ENCODE peak calls at places on chromosomes 3 and 15, in ten cellular contexts. G is activated T-helper 1 cell treated with anti-CD3 and anti-CD28 coated beads, Interleukin-2, amount 50 U/mL, for 16 hours; W is uterus; F is HS-5; I is activated CD4-positive, alpha-beta T cell treated with anti-CD3 and anti-CD28 coated beads, Interleukin-2, amount 50 U/mL, for 24 hours; T is T-helper 1 cell; X is neuronal stem cell; N is mesenteric fat pad; Y is bronchial epithelial cell; E is left cardiac atrium. Z is an unnamed sample.

GRCh38 chr3:49882182-49882581 is 12.5 kb upstream of the CAMKV start:
- DNase-seq in G (no peak), W (no peak), F (no peak), I (no peak), T (no peak), X (no peak), N (no peak), Y (no peak), E (no peak), Z (no peak)

GRCh38 chr3:122560680-122561079 is 3.4 kb downstream of the PARP9 start:
- DNase-seq in G (no peak), W (no peak), F (peak; percentile 32), I (peak; percentile 68), T (peak; percentile 75), X (no peak), N (no peak), Y (peak; percentile 72), E (no peak), Z (peak; percentile 28)

GRCh38 chr3:51967384-51968174 is at the start of gene PCBP4:
- DNase-seq in G (no peak), W (peak; percentile 74), F (no peak), I (no peak), T (no peak), X (no peak), N (no peak), Y (no peak), E (peak; percentile 83), Z (no peak)

GRCh38 chr15:57924536-57924935 is 141.0 kb downstream of the ALDH1A2 start:
- DNase-seq in G (no peak), W (no peak), F (no peak), I (no peak), T (no peak), X (no peak), N (no peak), Y (no peak), E (no peak), Z (no peak)

GRCh38 chr15:45855210-45855906 is 220.5 kb downstream of the SQOR start:
- DNase-seq in G (no peak), W (no peak), F (no peak), I (no peak), T (no peak), X (no peak), N (no peak), Y (no peak), E (no peak), Z (no peak)

GRCh38 chr3:13823692-13824091 is 56.2 kb downstream of the WNT7A start:
- DNase-seq in G (no peak), W (no peak), F (no peak), I (no peak), T (no peak), X (no peak), N (no peak), Y (no peak), E (no peak), Z (no peak)

GRCh38 chr3:124599779-124600693 is 130.2 kb upstream of the UMPS start:
- DNase-seq in G (no peak), W (no peak), F (peak; percentile 16), I (no peak), T (no peak), X (no peak), N (no peak), Y (peak; percentile 66), E (no peak), Z (no peak)

GRCh38 chr3:61832375-61833229 is 271.2 kb downstream of the PTPRG start:
- DNase-seq in G (no peak), W (no peak), F (no peak), I (no peak), T (no peak), X (no peak), N (no peak), Y (no peak), E (no peak), Z (no peak)

GRCh38 chr3:107643038-107643883 is 120.5 kb downstream of the BBX start:
- DNase-seq in G (no peak), W (no peak), F (no peak), I (no peak), T (no peak), X (no peak), N (no peak), Y (peak; percentile 26), E (no peak), Z (no peak)

GRCh38 chr15:100768501-100768931 is 111.1 kb upstream of the ALDH1A3 start:
- DNase-seq in G (no peak), W (no peak), F (no peak), I (no peak), T (no peak), X (no peak), N (no peak), Y (no peak), E (no peak), Z (no peak)

GRCh38 chr3:9673082-9673481 is 23.8 kb downstream of the MTMR14 start:
- DNase-seq in G (no peak), W (no peak), F (no peak), I (no peak), T (no peak), X (no peak), N (no peak), Y (no peak), E (no peak), Z (no peak)

GRCh38 chr15:80891006-80891405 is 98.6 kb downstream of the MESD start:
- DNase-seq in G (no peak), W (no peak), F (no peak), I (no peak), T (no peak), X (no peak), N (no peak), Y (no peak), E (no peak), Z (no peak)

GRCh38 chr3:40620151-40620550 is 95.4 kb downstream of the ZNF621 start:
- DNase-seq in G (no peak), W (no peak), F (peak; percentile 5), I (no peak), T (no peak), X (no peak), N (no peak), Y (peak; percentile 76), E (no peak), Z (no peak)

GRCh38 chr3:52341123-52341522 is 25.0 kb downstream of the DNAH1 start:
- DNase-seq in G (no peak), W (no peak), F (no peak), I (no peak), T (no peak), X (no peak), N (no peak), Y (no peak), E (no peak), Z (no peak)

GRCh38 chr15:35533130-35534110 is 12.5 kb downstream of the DPH6 start:
- DNase-seq in G (no peak), W (no peak), F (peak; percentile 61), I (no peak), T (no peak), X (no peak), N (no peak), Y (peak; percentile 29), E (no peak), Z (no peak)

GRCh38 chr3:185176756-185177359 is 24.0 kb upstream of the C3orf70 start:
- DNase-seq in G (no peak), W (peak; percentile 16), F (no peak), I (no peak), T (no peak), X (peak; percentile 43), N (no peak), Y (peak; percentile 27), E (peak; percentile 28), Z (no peak)

GRCh38 chr3:170740285-170740684 is 129.7 kb downstream of the RPL22L1 start:
- DNase-seq in G (no peak), W (no peak), F (no peak), I (no peak), T (no peak), X (no peak), N (no peak), Y (no peak), E (no peak), Z (no peak)

GRCh38 chr3:54660599-54661210 is 267.2 kb downstream of the LRTM1 start:
- DNase-seq in G (no peak), W (peak; percentile 68), F (no peak), I (no peak), T (no peak), X (no peak), N (no peak), Y (no peak), E (peak; percentile 36), Z (no peak)

GRCh38 chr3:179098388-179099077 is 26.9 kb upstream of the ZMAT3 start:
- DNase-seq in G (no peak), W (no peak), F (no peak), I (no peak), T (no peak), X (no peak), N (no peak), Y (peak; percentile 58), E (no peak), Z (no peak)

GRCh38 chr3:31962801-31963205 is 18.3 kb downstream of the OSBPL10 start:
- DNase-seq in G (no peak), W (no peak), F (no peak), I (no peak), T (peak; percentile 58), X (no peak), N (no peak), Y (peak; percentile 78), E (no peak), Z (no peak)

GRCh38 chr3:127105996-127106855 is 86.7 kb upstream of the PRR23E start:
- DNase-seq in G (no peak), W (no peak), F (no peak), I (no peak), T (no peak), X (no peak), N (peak; percentile 86), Y (no peak), E (no peak), Z (no peak)

GRCh38 chr15:64697911-64698369 is 77.4 kb downstream of the RBPMS2 start:
- DNase-seq in G (no peak), W (no peak), F (no peak), I (peak; percentile 7), T (peak; percentile 11), X (no peak), N (no peak), Y (peak; percentile 73), E (no peak), Z (no peak)

GRCh38 chr3:64144241-64144900 is 80.9 kb downstream of the PRICKLE2 start:
- DNase-seq in G (no peak), W (no peak), F (no peak), I (no peak), T (no peak), X (no peak), N (no peak), Y (no peak), E (no peak), Z (no peak)

GRCh38 chr15:47409601-47410000 is 307.7 kb upstream of the SEMA6D start:
- DNase-seq in G (no peak), W (no peak), F (no peak), I (no peak), T (no peak), X (no peak), N (no peak), Y (no peak), E (no peak), Z (no peak)

GRCh38 chr3:125137432-125138033 is 75.0 kb downstream of the SLC12A8 start:
- DNase-seq in G (no peak), W (peak; percentile 34), F (no peak), I (no peak), T (no peak), X (no peak), N (no peak), Y (peak; percentile 44), E (no peak), Z (no peak)

GRCh38 chr3:157282261-157283191 is 122.6 kb upstream of the CCNL1 start:
- DNase-seq in G (no peak), W (peak; percentile 17), F (peak; percentile 98), I (no peak), T (no peak), X (no peak), N (no peak), Y (peak; percentile 72), E (peak; percentile 38), Z (no peak)

GRCh38 chr3:179166561-179167201 is 18.5 kb downstream of the PIK3CA start:
- DNase-seq in G (no peak), W (no peak), F (no peak), I (no peak), T (no peak), X (no peak), N (no peak), Y (no peak), E (no peak), Z (no peak)

GRCh38 chr3:150371741-150372254 is 36.3 kb upstream of the TSC22D2 start:
- DNase-seq in G (no peak), W (peak; percentile 54), F (peak; percentile 100), I (no peak), T (no peak), X (peak; percentile 12), N (no peak), Y (peak; percentile 100), E (peak; percentile 27), Z (no peak)

Z was measured in GM12892.